ENCODE peak calls at places on chromosomes 4 and X, in five cellular contexts. L is HepG2, S is right lobe of liver, U is adrenal gland, R is IMR-90. X is an unnamed sample.

GRCh38 chr4:13548059-13548983 is 4.0 kb upstream of the NKX3-2 start:
- DNase-seq in L (no peak), R (no peak), U (no peak), S (no peak), X (no peak)

GRCh38 chrX:110015027-110015426 is 12.1 kb downstream of the TMEM164 start:
- DNase-seq in L (no peak), R (no peak), U (no peak), S (no peak), X (no peak)

GRCh38 chr4:162782778-162783507 is 383.7 kb downstream of the NAF1 start:
- DNase-seq in L (no peak), S (no peak), R (no peak), U (no peak), X (no peak)

GRCh38 chr4:40648141-40648540 is 18.5 kb upstream of the RBM47 start:
- DNase-seq in S (no peak), R (no peak), U (no peak), L (no peak), X (no peak)

GRCh38 chr4:131499139-131499873 is 1649.8 kb upstream of the PCDH10 start:
- DNase-seq in L (no peak), R (peak), S (peak), U (no peak), X (no peak)

GRCh38 chrX:40177942-40178715 is 80.4 kb upstream of the BCOR start:
- DNase-seq in S (no peak), R (no peak), L (no peak), U (no peak), X (no peak)

GRCh38 chr4:153542835-153543234 is 76.7 kb downstream of the TMEM131L start:
- DNase-seq in S (no peak), U (no peak), R (no peak), L (no peak), X (peak)

GRCh38 chr4:93139118-93139517 is 689.4 kb upstream of the ATOH1 start:
- DNase-seq in R (no peak), L (no peak), S (no peak), U (no peak), X (no peak)

GRCh38 chr4:139975830-139976272 is 178.1 kb downstream of the MAML3 start:
- DNase-seq in R (peak), S (no peak), L (no peak), U (no peak), X (no peak)

GRCh38 chr4:176302283-176303275 is 17.2 kb upstream of the SPCS3 start:
- DNase-seq in U (no peak), S (no peak), R (peak), L (no peak), X (no peak)

GRCh38 chrX:13816899-13817298 is at the start of gene GPM6B:
- DNase-seq in L (no peak), R (no peak), U (no peak), S (no peak), X (no peak)

GRCh38 chr4:89307446-89308160 is at the start of gene GPRIN3:
- DNase-seq in R (no peak), L (no peak), S (peak), U (peak), X (peak)

GRCh38 chrX:30196322-30196721 is 19.0 kb upstream of the MAGEB2 start:
- DNase-seq in U (no peak), L (no peak), S (no peak), R (peak), X (peak)

GRCh38 chr4:71211748-71212147 is 127.1 kb upstream of the SLC4A4 start:
- DNase-seq in L (no peak), R (no peak), S (no peak), U (no peak), X (no peak)

GRCh38 chrX:68570598-68570997 is 71.7 kb downstream of the YIPF6 start:
- DNase-seq in R (no peak), L (no peak), U (no peak), S (no peak), X (no peak)

GRCh38 chr4:6110681-6111353 is 89.5 kb downstream of the JAKMIP1 start:
- DNase-seq in S (no peak), L (no peak), R (no peak), U (peak), X (no peak)

GRCh38 chr4:15040916-15041463 is 38.7 kb downstream of the CPEB2 start:
- DNase-seq in S (no peak), R (peak), L (no peak), U (no peak), X (no peak)

GRCh38 chr4:123866796-123867195 is 470.2 kb downstream of the SPRY1 start:
- DNase-seq in U (no peak), S (no peak), L (peak), R (peak), X (no peak)

GRCh38 chr4:95963456-95963855 is 123.6 kb downstream of the PDHA2 start:
- DNase-seq in U (no peak), S (no peak), L (no peak), R (no peak), X (no peak)

GRCh38 chrX:25534096-25534495 is 518.3 kb upstream of the ARX start:
- DNase-seq in L (no peak), R (peak), U (no peak), S (no peak), X (no peak)

GRCh38 chrX:66672106-66672505 is 33.2 kb upstream of the EDA2R start:
- DNase-seq in U (no peak), L (no peak), R (peak), S (no peak), X (no peak)

GRCh38 chr4:38769441-38770210 is 13.2 kb downstream of the TLR10 start:
- DNase-seq in S (no peak), L (no peak), U (no peak), R (no peak), X (no peak)
- TF ChIP-seq POLR2A in S (no peak), L (no peak), U (no peak), R (no peak), X (no peak)

DNA sequence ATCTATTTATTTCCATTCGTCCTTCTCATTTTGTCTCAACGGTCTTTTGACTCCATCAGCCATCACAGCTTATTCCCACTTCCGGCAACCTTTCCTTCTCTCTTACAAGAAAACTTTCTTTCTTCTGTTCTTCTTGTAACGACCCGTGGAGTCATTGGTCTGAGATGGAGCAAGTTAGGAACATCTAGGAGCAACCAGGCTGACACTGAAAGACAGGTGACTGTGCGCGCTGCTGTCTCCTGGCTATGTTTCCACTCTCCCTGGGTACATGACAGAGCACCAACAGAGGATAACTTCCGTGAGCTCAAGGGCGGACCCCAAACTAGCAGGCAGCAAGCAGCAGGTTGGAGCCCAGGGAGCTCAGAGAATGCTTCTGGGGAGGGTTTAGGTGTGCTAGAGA is 2.5 kb downstream of the FGF5 start:
- DNase-seq in R (no peak), U (no peak), S (no peak), L (no peak), X (no peak)
- TF ChIP-seq POLR2A in R (no peak), U (no peak), S (no peak), L (no peak), X (no peak)

GRCh38 chrX:101385026-101385684 is 836 bp downstream of the BTK start:
- DNase-seq in L (no peak), R (no peak), U (no peak), S (no peak), X (no peak)
- TF ChIP-seq POLR2A in L (no peak), R (no peak), U (no peak), S (no peak), X (no peak)

DNA sequence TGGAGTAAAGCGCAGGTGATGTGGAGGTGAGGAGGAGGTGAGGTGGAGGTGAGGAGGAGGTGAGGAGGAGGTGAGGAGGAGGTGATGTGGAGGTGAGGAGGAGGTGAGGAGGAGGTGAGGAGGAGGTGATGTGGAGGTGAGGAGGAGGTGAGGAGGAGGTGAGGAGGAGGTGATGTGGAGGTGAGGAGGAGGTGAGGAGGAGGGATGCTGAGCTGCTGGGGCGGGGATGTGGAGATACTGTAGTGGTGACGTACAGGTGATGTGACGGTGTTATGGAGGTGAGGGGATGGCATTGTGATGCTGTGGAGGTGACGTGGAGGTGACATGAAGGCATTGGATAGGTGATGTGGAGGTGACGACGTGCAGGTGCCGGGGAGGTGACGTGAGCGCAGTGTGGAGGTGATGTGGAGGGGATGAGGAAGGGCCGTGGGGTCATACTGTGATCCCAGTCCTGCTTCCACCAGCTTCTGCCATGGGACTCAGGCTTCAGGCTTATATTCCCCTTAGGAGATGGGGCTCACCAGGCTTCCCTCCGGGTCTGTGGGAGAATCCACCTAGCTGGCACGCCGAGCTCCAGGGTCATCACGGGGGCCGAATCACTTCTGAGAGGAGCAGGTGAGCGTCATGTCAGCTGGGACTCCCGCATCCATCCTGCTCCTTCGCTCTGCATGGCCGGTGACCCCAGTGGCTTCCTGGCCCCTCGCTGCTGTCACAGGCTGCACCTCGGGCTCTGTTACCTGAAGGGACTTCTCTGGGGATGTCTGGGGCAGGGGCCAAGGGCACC is 47.9 kb upstream of the GRPEL1 start:
- DNase-seq in R (no peak), S (no peak), U (no peak), L (no peak), X (no peak)
- TF ChIP-seq POLR2A in R (no peak), S (no peak), U (no peak), L (no peak), X (no peak)

DNA sequence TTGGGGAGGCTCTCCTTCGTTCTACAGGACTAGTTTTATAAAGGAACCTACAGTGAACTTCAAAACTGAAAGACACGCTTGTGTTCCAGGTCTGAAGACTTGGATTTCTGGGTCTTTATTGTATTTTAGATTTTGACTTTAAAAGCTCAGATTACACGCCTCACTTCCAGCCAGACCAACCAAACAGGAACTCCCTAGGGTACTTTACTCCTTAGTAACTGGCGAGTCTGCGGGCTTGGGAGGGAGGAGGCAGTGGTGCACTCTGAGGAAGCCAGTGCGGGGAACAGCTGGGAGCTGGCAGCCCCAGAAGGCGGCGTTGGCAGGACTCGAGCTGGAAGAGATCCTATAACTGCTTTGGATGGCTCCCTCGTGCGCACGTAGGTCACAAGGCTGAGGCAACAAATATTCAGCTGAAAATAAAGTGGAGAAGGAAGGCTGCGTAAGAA is 388 bp upstream of the PHKA1 start:
- DNase-seq in L (peak), S (peak), R (peak), U (peak), X (peak)
- TF ChIP-seq POLR2A in L (no peak), S (no peak), R (no peak), U (peak), X (no peak)

DNA sequence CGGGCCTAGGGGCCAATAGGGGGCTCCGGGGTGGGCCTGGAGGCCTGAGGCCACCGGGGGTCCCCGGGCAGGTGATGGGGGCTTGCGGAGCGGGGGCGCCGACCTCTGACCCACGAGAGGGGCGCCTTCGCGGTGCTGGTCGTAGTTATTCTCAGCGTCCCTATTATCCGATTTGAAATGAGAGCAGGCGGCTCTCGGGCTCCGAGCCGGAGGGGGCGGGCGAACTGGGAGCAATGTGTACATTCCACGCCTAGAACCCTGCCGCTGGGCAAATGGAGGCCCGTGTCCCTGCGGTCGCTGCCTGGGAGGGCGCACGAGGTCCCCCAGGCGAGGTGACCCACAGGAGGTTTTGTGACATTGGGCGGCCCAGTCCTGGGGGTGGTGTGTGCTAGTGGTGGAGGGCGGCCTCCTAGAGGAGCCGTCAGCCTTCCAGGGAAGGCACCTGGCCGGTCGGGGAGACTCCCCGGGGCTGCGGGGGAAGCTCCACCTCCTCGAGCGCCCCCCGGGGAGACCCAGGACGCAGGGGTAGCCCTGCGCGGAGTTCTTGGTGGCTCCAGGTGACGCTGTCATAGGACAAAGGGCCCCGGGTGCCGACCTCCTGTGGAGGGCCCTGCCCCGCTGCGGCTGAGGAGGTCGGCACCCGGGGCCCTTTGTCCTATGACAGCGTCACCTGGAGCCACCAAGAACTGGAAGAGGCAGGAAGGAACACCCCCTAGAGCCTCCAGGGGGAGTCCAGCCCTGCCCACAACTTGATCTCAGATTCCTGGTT is 102.6 kb upstream of the PRKX start:
- DNase-seq in L (peak), U (peak), S (peak), R (peak), X (peak)
- TF ChIP-seq POLR2A in L (no peak), U (no peak), S (peak), R (peak), X (no peak)

GRCh38 chr4:29805871-29806480 is 914.2 kb upstream of the PCDH7 start:
- DNase-seq in S (no peak), U (no peak), R (no peak), L (no peak), X (no peak)

DNA sequence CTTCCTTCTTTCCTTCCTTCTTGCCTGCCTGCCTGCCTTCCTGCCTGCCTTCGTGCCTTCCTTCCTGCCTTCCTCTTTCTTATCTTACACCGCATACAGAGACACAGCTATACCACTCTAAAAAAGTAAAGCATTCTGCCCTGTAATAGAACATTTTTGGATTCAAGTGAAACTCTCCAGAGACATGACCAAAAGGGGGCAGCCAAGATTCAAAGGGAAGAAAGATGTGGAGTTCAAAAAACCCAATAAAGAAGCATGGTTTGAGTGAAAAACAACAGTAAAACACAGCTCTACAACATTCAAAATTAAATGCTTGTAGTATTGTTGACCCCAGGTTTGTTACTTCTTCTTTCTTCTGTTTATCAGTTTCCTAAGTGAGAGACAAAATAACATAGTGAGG is 914.9 kb upstream of the PCDH7 start:
- DNase-seq in L (peak), R (peak), U (no peak), S (no peak), X (no peak)
- TF ChIP-seq POLR2A in L (no peak), R (no peak), U (no peak), S (no peak), X (no peak)

GRCh38 chr4:22713841-22714240 is 21.1 kb downstream of the GBA3 start:
- DNase-seq in R (no peak), S (no peak), L (no peak), U (no peak), X (no peak)
- TF ChIP-seq POLR2A in R (no peak), S (no peak), L (no peak), U (no peak), X (no peak)

GRCh38 chr4:184514121-184514988 is 40.0 kb upstream of the IRF2 start:
- DNase-seq in U (peak), L (no peak), S (no peak), R (peak), X (no peak)
- TF ChIP-seq POLR2A in U (no peak), L (no peak), S (no peak), R (no peak), X (no peak)